ENCODE peak calls at places on chromosome 17, in seven cellular contexts. One of them, this sample, is unnamed.

GRCh38 chr17:43042025-43042424 is 17.0 kb downstream of the RND2 start:
- DNase-seq in Panc1: no peak
- DNase-seq in RWPE1: no peak
- DNase-seq in left ventricle myocardium inferior: no peak
- DNase-seq in thoracic aorta: no peak
- DNase-seq in fibroblast of lung: peak; percentile 17
- DNase-seq in fibroblast of mammary gland: no peak
- DNase-seq in this sample: no peak

GRCh38 chr17:76279742-76280287 is 14.7 kb downstream of the UBALD2 start:
- DNase-seq in Panc1: no peak
- DNase-seq in RWPE1: no peak
- DNase-seq in left ventricle myocardium inferior: no peak
- DNase-seq in thoracic aorta: no peak
- DNase-seq in fibroblast of lung: no peak
- DNase-seq in fibroblast of mammary gland: no peak
- DNase-seq in this sample: no peak

GRCh38 chr17:76562734-76563148 is 22.9 kb downstream of the PRCD start:
- DNase-seq in Panc1: no peak
- DNase-seq in RWPE1: peak; percentile 76
- DNase-seq in left ventricle myocardium inferior: no peak
- DNase-seq in thoracic aorta: no peak
- DNase-seq in fibroblast of lung: peak; percentile 90
- DNase-seq in fibroblast of mammary gland: peak; percentile 95
- DNase-seq in this sample: no peak

GRCh38 chr17:27873746-27874145 is 19.4 kb downstream of the LYRM9 start:
- DNase-seq in Panc1: no peak
- DNase-seq in RWPE1: peak; percentile 13
- DNase-seq in left ventricle myocardium inferior: no peak
- DNase-seq in thoracic aorta: no peak
- DNase-seq in fibroblast of lung: peak; percentile 57
- DNase-seq in fibroblast of mammary gland: no peak
- DNase-seq in this sample: no peak

GRCh38 chr17:35169964-35170363 is 22.3 kb downstream of the UNC45B start:
- DNase-seq in Panc1: no peak
- DNase-seq in RWPE1: no peak
- DNase-seq in left ventricle myocardium inferior: no peak
- DNase-seq in thoracic aorta: no peak
- DNase-seq in fibroblast of lung: no peak
- DNase-seq in fibroblast of mammary gland: no peak
- DNase-seq in this sample: no peak

GRCh38 chr17:47727704-47728036 is 5.4 kb upstream of the TBX21 start:
- DNase-seq in Panc1: no peak
- DNase-seq in RWPE1: no peak
- DNase-seq in left ventricle myocardium inferior: no peak
- DNase-seq in thoracic aorta: no peak
- DNase-seq in fibroblast of lung: no peak
- DNase-seq in fibroblast of mammary gland: no peak
- DNase-seq in this sample: no peak

GRCh38 chr17:50107790-50108414 is 12.8 kb downstream of the PDK2 start:
- DNase-seq in Panc1: no peak
- DNase-seq in RWPE1: peak; percentile 91
- DNase-seq in left ventricle myocardium inferior: no peak
- DNase-seq in thoracic aorta: no peak
- DNase-seq in fibroblast of lung: peak; percentile 47
- DNase-seq in fibroblast of mammary gland: peak; percentile 71
- DNase-seq in this sample: no peak

GRCh38 chr17:352421-353212 is at the start of gene RPH3AL:
- DNase-seq in Panc1: no peak
- DNase-seq in RWPE1: no peak
- DNase-seq in left ventricle myocardium inferior: no peak
- DNase-seq in thoracic aorta: no peak
- DNase-seq in fibroblast of lung: peak; percentile 40
- DNase-seq in fibroblast of mammary gland: no peak
- DNase-seq in this sample: no peak

GRCh38 chr17:66200685-66201092 is 8.8 kb upstream of the CEP112 start:
- DNase-seq in Panc1: peak; percentile 17
- DNase-seq in RWPE1: peak; percentile 38
- DNase-seq in left ventricle myocardium inferior: no peak
- DNase-seq in thoracic aorta: no peak
- DNase-seq in fibroblast of lung: peak; percentile 80
- DNase-seq in fibroblast of mammary gland: peak; percentile 83
- DNase-seq in this sample: peak; percentile 63

GRCh38 chr17:41456206-41456605 is 11.0 kb downstream of the KRT32 start:
- DNase-seq in Panc1: no peak
- DNase-seq in RWPE1: no peak
- DNase-seq in left ventricle myocardium inferior: no peak
- DNase-seq in thoracic aorta: no peak
- DNase-seq in fibroblast of lung: no peak
- DNase-seq in fibroblast of mammary gland: peak; percentile 22
- DNase-seq in this sample: no peak
- TF ChIP-seq CTCF in Panc1: no peak
- TF ChIP-seq CTCF in RWPE1: no peak
- TF ChIP-seq CTCF in left ventricle myocardium inferior: no peak
- TF ChIP-seq CTCF in thoracic aorta: no peak
- TF ChIP-seq CTCF in fibroblast of lung: no peak
- TF ChIP-seq CTCF in fibroblast of mammary gland: no peak
- TF ChIP-seq CTCF in this sample: no peak

DNA sequence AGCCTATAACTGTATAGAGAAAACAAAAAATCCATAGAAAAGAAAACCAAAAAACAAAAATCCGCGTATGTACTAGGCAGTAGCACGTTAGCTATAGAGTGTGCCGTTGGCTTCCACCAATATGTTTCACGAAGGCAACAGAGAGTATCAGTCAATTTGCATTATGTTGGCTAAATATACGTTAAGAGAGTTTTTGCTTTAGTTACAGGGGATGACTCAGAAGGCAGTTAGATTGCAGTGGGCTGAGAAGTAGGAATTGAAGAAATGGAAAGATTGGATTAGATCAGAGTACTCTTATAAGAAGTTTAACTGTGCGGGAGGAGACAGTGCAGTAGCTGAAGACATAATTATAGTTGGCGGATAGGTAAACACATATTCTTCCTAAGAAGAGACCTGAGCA is 911 bp upstream of the NACA2 start:
- DNase-seq in Panc1: no peak
- DNase-seq in RWPE1: no peak
- DNase-seq in left ventricle myocardium inferior: no peak
- DNase-seq in thoracic aorta: no peak
- DNase-seq in fibroblast of lung: no peak
- DNase-seq in fibroblast of mammary gland: no peak
- DNase-seq in this sample: no peak
- TF ChIP-seq CTCF in Panc1: no peak
- TF ChIP-seq CTCF in RWPE1: no peak
- TF ChIP-seq CTCF in left ventricle myocardium inferior: no peak
- TF ChIP-seq CTCF in thoracic aorta: no peak
- TF ChIP-seq CTCF in fibroblast of lung: no peak
- TF ChIP-seq CTCF in fibroblast of mammary gland: no peak
- TF ChIP-seq CTCF in this sample: no peak

GRCh38 chr17:81558941-81559806 is 7.0 kb upstream of the FAAP100 start:
- DNase-seq in Panc1: no peak
- DNase-seq in RWPE1: no peak
- DNase-seq in left ventricle myocardium inferior: peak; percentile 52
- DNase-seq in thoracic aorta: no peak
- DNase-seq in fibroblast of lung: no peak
- DNase-seq in fibroblast of mammary gland: no peak
- DNase-seq in this sample: no peak
- TF ChIP-seq CTCF in Panc1: no peak
- TF ChIP-seq CTCF in RWPE1: no peak
- TF ChIP-seq CTCF in left ventricle myocardium inferior: peak; percentile 60
- TF ChIP-seq CTCF in thoracic aorta: no peak
- TF ChIP-seq CTCF in fibroblast of lung: peak; percentile 10
- TF ChIP-seq CTCF in fibroblast of mammary gland: peak; percentile 11
- TF ChIP-seq CTCF in this sample: no peak

DNA sequence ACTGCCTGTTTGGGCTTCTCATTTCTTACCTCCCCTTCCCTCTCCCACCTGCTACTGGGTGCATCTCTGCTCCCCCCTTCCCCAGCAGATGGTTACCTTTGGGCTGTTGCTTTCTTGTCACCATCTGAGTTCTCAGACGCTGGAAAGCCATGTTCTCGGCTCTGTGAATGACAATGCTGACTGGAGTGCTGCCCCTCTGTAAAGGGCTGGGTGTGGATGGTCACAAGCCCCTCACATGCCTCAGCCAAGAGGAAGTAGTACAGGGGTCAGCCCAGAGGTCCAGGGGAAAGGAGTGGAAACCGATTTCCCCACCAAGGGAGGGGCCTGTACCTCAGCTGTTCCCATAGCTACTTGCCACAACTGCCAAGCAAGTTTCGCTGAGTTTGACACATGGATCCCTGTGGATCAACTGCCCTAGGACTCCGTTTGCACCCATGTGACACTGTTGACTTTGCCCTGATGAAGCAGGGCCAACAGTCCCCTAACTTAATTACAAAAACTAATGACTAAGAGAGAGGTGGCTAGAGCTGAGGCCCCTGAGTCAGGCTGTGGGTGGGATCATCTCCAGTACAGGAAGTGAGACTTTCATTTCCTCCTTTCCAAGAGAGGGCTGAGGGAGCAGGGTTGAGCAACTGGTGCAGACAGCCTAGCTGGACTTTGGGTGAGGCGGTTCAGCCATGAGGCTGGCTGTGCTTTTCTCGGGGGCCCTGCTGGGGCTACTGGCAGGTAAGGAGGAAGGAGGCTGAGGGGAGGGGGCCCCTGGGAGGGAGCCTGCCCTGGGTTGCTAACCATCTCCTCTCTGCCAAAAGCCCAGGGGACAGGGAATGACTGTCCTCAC is at the start of gene CD68:
- DNase-seq in Panc1: peak; percentile 98
- DNase-seq in RWPE1: peak; percentile 90
- DNase-seq in left ventricle myocardium inferior: peak; percentile 54
- DNase-seq in thoracic aorta: peak; percentile 77
- DNase-seq in fibroblast of lung: peak; percentile 85
- DNase-seq in fibroblast of mammary gland: peak; percentile 98
- DNase-seq in this sample: no peak
- TF ChIP-seq CTCF in Panc1: no peak
- TF ChIP-seq CTCF in RWPE1: no peak
- TF ChIP-seq CTCF in left ventricle myocardium inferior: no peak
- TF ChIP-seq CTCF in thoracic aorta: no peak
- TF ChIP-seq CTCF in fibroblast of lung: no peak
- TF ChIP-seq CTCF in fibroblast of mammary gland: no peak
- TF ChIP-seq CTCF in this sample: no peak

GRCh38 chr17:64145751-64146417 is 15.9 kb upstream of the ERN1 start:
- DNase-seq in Panc1: peak; percentile 93
- DNase-seq in RWPE1: peak; percentile 98
- DNase-seq in left ventricle myocardium inferior: peak; percentile 95
- DNase-seq in thoracic aorta: peak; percentile 96
- DNase-seq in fibroblast of lung: peak; percentile 100
- DNase-seq in fibroblast of mammary gland: peak; percentile 100
- DNase-seq in this sample: peak; percentile 87
- TF ChIP-seq CTCF in Panc1: no peak
- TF ChIP-seq CTCF in RWPE1: no peak
- TF ChIP-seq CTCF in left ventricle myocardium inferior: peak; percentile 21
- TF ChIP-seq CTCF in thoracic aorta: no peak
- TF ChIP-seq CTCF in fibroblast of lung: no peak
- TF ChIP-seq CTCF in fibroblast of mammary gland: no peak
- TF ChIP-seq CTCF in this sample: no peak

GRCh38 chr17:4551141-4551540 is 4.0 kb downstream of the MYBBP1A start:
- DNase-seq in Panc1: no peak
- DNase-seq in RWPE1: no peak
- DNase-seq in left ventricle myocardium inferior: no peak
- DNase-seq in thoracic aorta: no peak
- DNase-seq in fibroblast of lung: no peak
- DNase-seq in fibroblast of mammary gland: peak; percentile 20
- DNase-seq in this sample: no peak
- TF ChIP-seq CTCF in Panc1: no peak
- TF ChIP-seq CTCF in RWPE1: no peak
- TF ChIP-seq CTCF in left ventricle myocardium inferior: no peak
- TF ChIP-seq CTCF in thoracic aorta: no peak
- TF ChIP-seq CTCF in fibroblast of lung: no peak
- TF ChIP-seq CTCF in fibroblast of mammary gland: no peak
- TF ChIP-seq CTCF in this sample: peak; percentile 22

DNA sequence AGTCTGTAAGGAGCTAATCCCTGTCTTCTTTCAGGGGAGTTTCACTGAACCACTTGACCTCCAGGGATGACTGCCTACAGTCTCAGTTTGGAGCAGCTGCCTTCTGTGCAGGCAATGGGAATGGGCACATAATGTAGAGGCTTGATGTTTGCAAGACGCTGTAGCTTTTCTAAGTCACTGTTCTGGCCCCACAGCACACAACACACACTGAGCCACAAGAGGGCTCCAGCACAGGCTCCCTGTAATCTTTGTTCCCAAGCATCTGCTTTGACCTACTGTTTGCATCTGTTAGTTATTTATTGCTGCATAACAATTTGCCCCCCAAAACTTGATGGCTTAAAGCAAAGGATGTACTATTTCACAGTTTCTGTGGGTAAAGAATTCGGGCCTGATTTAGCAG is 419.0 kb upstream of the ASIC2 start:
- DNase-seq in Panc1: no peak
- DNase-seq in RWPE1: no peak
- DNase-seq in left ventricle myocardium inferior: no peak
- DNase-seq in thoracic aorta: no peak
- DNase-seq in fibroblast of lung: no peak
- DNase-seq in fibroblast of mammary gland: no peak
- DNase-seq in this sample: no peak
- TF ChIP-seq CTCF in Panc1: peak; percentile 49
- TF ChIP-seq CTCF in RWPE1: no peak
- TF ChIP-seq CTCF in left ventricle myocardium inferior: no peak
- TF ChIP-seq CTCF in thoracic aorta: no peak
- TF ChIP-seq CTCF in fibroblast of lung: no peak
- TF ChIP-seq CTCF in fibroblast of mammary gland: no peak
- TF ChIP-seq CTCF in this sample: peak; percentile 23

GRCh38 chr17:60161598-60162330 is 12.0 kb downstream of the CA4 start:
- DNase-seq in Panc1: no peak
- DNase-seq in RWPE1: no peak
- DNase-seq in left ventricle myocardium inferior: no peak
- DNase-seq in thoracic aorta: no peak
- DNase-seq in fibroblast of lung: no peak
- DNase-seq in fibroblast of mammary gland: no peak
- DNase-seq in this sample: no peak

GRCh38 chr17:60164164-60164563 is 14.4 kb downstream of the CA4 start:
- DNase-seq in Panc1: no peak
- DNase-seq in RWPE1: no peak
- DNase-seq in left ventricle myocardium inferior: no peak
- DNase-seq in thoracic aorta: no peak
- DNase-seq in fibroblast of lung: no peak
- DNase-seq in fibroblast of mammary gland: no peak
- DNase-seq in this sample: no peak

GRCh38 chr17:60165223-60165622 is 15.4 kb downstream of the CA4 start:
- DNase-seq in Panc1: no peak
- DNase-seq in RWPE1: no peak
- DNase-seq in left ventricle myocardium inferior: no peak
- DNase-seq in thoracic aorta: no peak
- DNase-seq in fibroblast of lung: no peak
- DNase-seq in fibroblast of mammary gland: no peak
- DNase-seq in this sample: no peak

GRCh38 chr17:60164697-60165096 is 14.9 kb downstream of the CA4 start:
- DNase-seq in Panc1: no peak
- DNase-seq in RWPE1: no peak
- DNase-seq in left ventricle myocardium inferior: no peak
- DNase-seq in thoracic aorta: no peak
- DNase-seq in fibroblast of lung: no peak
- DNase-seq in fibroblast of mammary gland: no peak
- DNase-seq in this sample: no peak

GRCh38 chr17:60163108-60163784 is 13.5 kb downstream of the CA4 start:
- DNase-seq in Panc1: no peak
- DNase-seq in RWPE1: no peak
- DNase-seq in left ventricle myocardium inferior: peak; percentile 40
- DNase-seq in thoracic aorta: no peak
- DNase-seq in fibroblast of lung: no peak
- DNase-seq in fibroblast of mammary gland: no peak
- DNase-seq in this sample: no peak
- TF ChIP-seq CTCF in Panc1: peak; percentile 55
- TF ChIP-seq CTCF in RWPE1: no peak
- TF ChIP-seq CTCF in left ventricle myocardium inferior: no peak
- TF ChIP-seq CTCF in thoracic aorta: no peak
- TF ChIP-seq CTCF in fibroblast of lung: no peak
- TF ChIP-seq CTCF in fibroblast of mammary gland: no peak
- TF ChIP-seq CTCF in this sample: no peak